ENCODE peak calls at places on chromosomes 16 and 17, in six cellular contexts. R, G, D, B, Y and Z are unnamed samples.

GRCh38 chr16:31067342-31067741 is 6.7 kb downstream of the ZNF668 start:
- DNase-seq in B (no peak), R (no peak), D (no peak), Y (no peak), G (no peak), Z (no peak)

GRCh38 chr16:70689970-70690905 is 4.4 kb upstream of the MTSS2 start:
- DNase-seq in D (no peak), G (no peak), R (no peak), B (no peak), Y (no peak), Z (no peak)

GRCh38 chr17:54920819-54921218 is 20.2 kb downstream of the TOM1L1 start:
- DNase-seq in G (no peak), B (no peak), Y (no peak), D (no peak), R (no peak), Z (no peak)

GRCh38 chr17:65446838-65447526 is 114.5 kb downstream of the AXIN2 start:
- DNase-seq in D (no peak), G (no peak), R (no peak), B (no peak), Y (no peak), Z (no peak)

GRCh38 chr16:9042943-9043680 is 48.3 kb upstream of the HAPSTR1 start:
- DNase-seq in Y (no peak), B (no peak), R (no peak), D (peak), G (peak), Z (no peak)

GRCh38 chr17:4856271-4856936 is 23.3 kb downstream of the MINK1 start:
- DNase-seq in Y (no peak), D (no peak), B (no peak), R (no peak), G (no peak), Z (no peak)

GRCh38 chr16:8519179-8519578 is 71.1 kb downstream of the TMEM114 start:
- DNase-seq in G (no peak), Y (no peak), D (no peak), R (no peak), B (no peak), Z (peak)

GRCh38 chr17:52419256-52419655 is 260.7 kb upstream of the CA10 start:
- DNase-seq in R (no peak), D (no peak), Y (no peak), B (no peak), G (no peak), Z (no peak)

GRCh38 chr16:86998196-86999001 is 318.8 kb downstream of the C16orf95 start:
- DNase-seq in D (no peak), Y (no peak), R (no peak), B (no peak), G (no peak), Z (no peak)

GRCh38 chr16:53504161-53504663 is 1.2 kb upstream of the AKTIP start:
- DNase-seq in R (peak), Y (peak), B (no peak), G (peak), D (peak), Z (peak)

DNA sequence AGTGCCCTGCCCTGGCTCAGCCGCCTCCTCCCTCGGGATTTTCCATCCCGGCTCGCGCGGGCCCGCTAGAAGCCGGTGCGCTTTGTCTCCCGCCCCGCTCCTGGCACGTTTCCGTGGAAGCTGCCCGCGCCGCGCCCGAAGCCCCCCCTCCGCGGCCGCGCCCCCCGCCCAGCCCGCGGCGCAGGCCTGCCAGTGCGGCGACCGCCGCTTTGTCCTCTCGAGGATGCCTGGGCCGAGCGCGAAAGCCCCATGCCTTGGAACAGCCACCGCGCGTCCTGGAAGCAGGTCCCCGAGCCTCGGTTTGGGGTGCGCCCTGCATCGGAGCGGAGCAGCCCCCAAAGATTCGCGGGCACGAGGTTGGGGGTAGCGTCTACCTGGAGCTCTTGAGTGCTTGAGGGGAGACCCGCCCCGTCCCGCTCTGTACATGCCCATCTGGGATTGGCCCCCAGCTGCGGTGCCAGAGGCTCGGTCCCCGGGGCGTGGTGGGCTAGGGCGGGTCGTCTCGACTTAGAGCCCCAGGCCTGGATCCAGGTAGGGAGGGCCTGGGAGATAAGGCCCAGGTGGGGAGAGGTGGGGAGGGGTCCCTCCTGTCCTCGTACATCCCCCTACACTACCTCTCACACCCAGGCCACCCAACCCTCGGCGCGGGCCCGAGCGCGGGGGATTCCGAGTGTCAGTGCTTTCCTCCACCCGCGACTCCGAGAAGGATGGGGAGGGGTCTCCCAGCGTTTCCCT is 1.2 kb downstream of the SMPD3 start:
- DNase-seq in R (peak), G (no peak), Y (peak), D (no peak), B (no peak), Z (no peak)
- H2AFZ ChIP-seq in R (no peak), G (no peak), Y (no peak), D (no peak), B (no peak), Z (no peak)

GRCh38 chr17:57557363-57557762 is 187.7 kb downstream of the CCDC182 start:
- DNase-seq in R (no peak), D (no peak), Y (no peak), G (no peak), B (no peak), Z (no peak)
- H3K27ac ChIP-seq in R (no peak), D (no peak), Y (no peak), G (no peak), B (no peak), Z (peak)

GRCh38 chr17:44967907-44968224 is 237 bp downstream of the C1QL1 start:
- DNase-seq in G (no peak), D (no peak), B (no peak), Y (no peak), R (no peak), Z (no peak)

GRCh38 chr17:44970136-44970737 is 2.1 kb upstream of the C1QL1 start:
- DNase-seq in D (no peak), Y (peak), R (peak), G (peak), B (peak), Z (peak)

GRCh38 chr17:44967026-44967906 is 837 bp downstream of the C1QL1 start:
- DNase-seq in D (no peak), Y (peak), G (no peak), B (peak), R (peak), Z (no peak)

GRCh38 chr17:44969144-44969780 is 1.2 kb upstream of the C1QL1 start:
- DNase-seq in B (peak), Y (peak), R (peak), D (no peak), G (no peak), Z (no peak)

GRCh38 chr17:44968225-44969143 is at the start of gene C1QL1:
- DNase-seq in D (peak), B (peak), Y (peak), G (peak), R (peak), Z (peak)
- H2AFZ ChIP-seq in D (peak), B (no peak), Y (peak), G (peak), R (peak), Z (peak)

GRCh38 chr17:72597354-72598087 is 476.7 kb downstream of the SOX9 start:
- DNase-seq in D (no peak), G (no peak), Y (no peak), R (no peak), B (no peak), Z (no peak)
- H3K27ac ChIP-seq in D (no peak), G (no peak), Y (no peak), R (no peak), B (no peak), Z (no peak)

DNA sequence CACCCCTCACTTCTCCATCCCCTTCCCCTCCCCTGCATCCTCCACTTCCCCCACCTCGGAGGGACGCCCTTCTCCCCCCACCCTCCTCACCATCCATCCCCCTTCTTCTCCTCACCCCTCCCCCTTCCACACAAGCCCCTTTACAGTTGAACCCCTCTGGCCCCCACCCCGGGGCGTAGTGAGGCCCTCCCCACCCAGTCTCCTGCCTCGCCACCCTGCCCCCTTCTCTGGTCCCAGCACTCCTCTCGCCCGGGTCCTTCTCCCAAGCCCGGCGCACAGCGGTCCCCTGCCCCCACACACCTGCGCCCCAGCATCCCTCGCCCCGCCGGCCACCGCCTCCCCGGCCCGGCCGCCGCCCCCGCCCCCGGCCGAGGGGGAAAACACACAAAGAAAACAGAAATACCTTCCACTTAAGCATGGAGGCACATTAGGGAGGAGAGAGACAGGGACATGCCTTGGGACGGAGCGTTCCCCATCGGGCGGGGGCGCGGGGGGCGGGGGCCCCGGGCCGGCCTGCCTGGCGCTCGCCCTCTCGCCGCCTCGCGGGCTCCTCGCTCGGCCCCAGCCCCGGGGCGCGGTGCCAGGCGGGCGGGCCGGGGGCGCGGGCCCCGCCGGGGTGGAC is 411 bp downstream of the SRCIN1 start:
- DNase-seq in B (peak), R (peak), Y (peak), G (no peak), D (no peak), Z (peak)
- H2AFZ ChIP-seq in B (no peak), R (no peak), Y (no peak), G (no peak), D (peak), Z (no peak)

GRCh38 chr16:84947996-84948854 is 63.1 kb downstream of the ZDHHC7 start:
- DNase-seq in Y (no peak), B (no peak), G (no peak), R (no peak), D (no peak), Z (no peak)
- H3K27ac ChIP-seq in Y (no peak), B (no peak), G (no peak), R (no peak), D (no peak), Z (no peak)

DNA sequence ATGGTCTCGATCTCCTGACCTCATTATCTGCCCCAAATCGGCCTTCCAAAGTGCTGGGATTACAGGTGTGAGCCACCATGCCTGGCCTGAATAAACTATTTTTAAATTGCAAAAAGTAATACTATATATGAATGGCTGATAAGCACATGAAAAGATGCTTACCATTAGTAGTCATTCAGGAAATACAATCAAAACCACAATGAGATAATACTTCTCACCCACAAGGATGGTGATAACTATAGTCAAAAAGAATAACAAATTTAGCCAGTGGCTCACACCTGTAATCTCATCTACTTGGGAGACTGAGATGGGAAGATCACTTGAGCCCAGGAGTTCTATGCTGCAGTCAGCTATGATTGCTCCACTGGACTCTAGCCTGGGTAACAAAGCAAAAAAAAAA is 2.4 kb upstream of the TACO1 start:
- DNase-seq in D (no peak), G (peak), Y (no peak), B (no peak), R (no peak), Z (no peak)
- H2AFZ ChIP-seq in D (no peak), G (no peak), Y (no peak), B (no peak), R (no peak), Z (no peak)

DNA sequence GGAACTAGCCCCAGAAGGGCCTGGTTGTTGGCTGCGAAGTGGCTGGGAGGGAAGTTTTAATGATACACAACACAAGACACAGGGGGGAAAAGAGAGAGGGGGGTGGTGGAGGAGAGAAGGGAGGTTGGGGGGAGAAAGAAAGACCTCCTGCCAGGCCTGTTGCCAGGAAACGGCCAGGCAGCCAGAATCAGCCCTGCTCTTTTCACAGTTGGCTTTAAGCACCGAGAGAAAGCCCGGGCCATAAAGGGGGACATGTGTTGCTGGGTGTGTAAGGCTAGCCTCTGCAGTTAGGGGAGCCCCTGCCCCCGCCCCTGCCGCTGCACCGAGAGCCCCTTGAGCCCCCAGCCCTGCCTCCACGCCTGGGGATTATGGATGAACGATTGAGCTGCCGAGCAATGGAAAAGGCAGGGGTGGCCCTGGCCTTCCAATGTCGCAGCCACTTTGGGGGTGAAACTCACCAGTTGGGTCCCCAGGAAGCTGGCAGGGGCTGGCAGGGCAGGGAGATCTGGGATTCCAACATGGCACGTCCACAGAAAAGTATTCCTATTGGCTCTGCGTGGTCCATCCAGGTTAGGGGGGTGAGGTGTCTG is 13.9 kb upstream of the WNT3 start:
- DNase-seq in G (no peak), R (peak), D (no peak), B (peak), Y (no peak), Z (no peak)
- H3K27ac ChIP-seq in G (no peak), R (no peak), D (no peak), B (no peak), Y (no peak), Z (no peak)